ENCODE peak calls at places on chromosomes 6 and 20, in six cellular contexts. I is IMR-90, D is H1, G is neuronal stem cell, Y is H9, H is mesendoderm. S is an unnamed sample.

GRCh38 chr6:100999034-100999597 is 118.0 kb upstream of the ASCC3 start:
- DNase-seq in I (no peak), D (no peak), G (no peak), Y (no peak), H (peak; percentile 2), S (peak; percentile 10)

GRCh38 chr6:39445667-39446066 is 123.2 kb upstream of the KCNK16 start:
- DNase-seq in I (no peak), D (no peak), G (no peak), Y (no peak), H (no peak), S (no peak)

GRCh38 chr20:6524305-6524704 is 243.2 kb upstream of the BMP2 start:
- DNase-seq in I (no peak), D (no peak), G (no peak), Y (no peak), H (no peak), S (no peak)

GRCh38 chr6:52285174-52286068 is 879 bp upstream of the MCM3 start:
- DNase-seq in I (peak; percentile 17), D (no peak), G (no peak), Y (no peak), H (no peak), S (no peak)

GRCh38 chr6:32668226-32668747 is 1.8 kb upstream of the HLA-DQB1 start:
- DNase-seq in I (peak; percentile 19), D (no peak), G (no peak), Y (peak; percentile 54), H (peak; percentile 10), S (peak; percentile 37)

GRCh38 chr6:79911992-79912391 is 35.4 kb downstream of the ELOVL4 start:
- DNase-seq in I (no peak), D (no peak), G (no peak), Y (no peak), H (no peak), S (no peak)

GRCh38 chr6:11222385-11223277 is 9.8 kb downstream of the NEDD9 start:
- DNase-seq in I (no peak), D (no peak), G (no peak), Y (no peak), H (no peak), S (no peak)

GRCh38 chr6:108115598-108116058 is 41.1 kb upstream of the OSTM1 start:
- DNase-seq in I (peak; percentile 11), D (no peak), G (peak; percentile 39), Y (peak; percentile 69), H (peak; percentile 63), S (peak; percentile 49)

GRCh38 chr20:11101243-11101642 is 427.4 kb upstream of the JAG1 start:
- DNase-seq in I (peak; percentile 67), D (no peak), G (no peak), Y (no peak), H (no peak), S (no peak)

GRCh38 chr20:34824026-34824860 is 1.2 kb downstream of the NCOA6 start:
- DNase-seq in I (peak; percentile 24), D (peak; percentile 15), G (peak; percentile 23), Y (peak; percentile 80), H (peak; percentile 88), S (peak; percentile 80)

GRCh38 chr6:27892596-27893058 is 19.6 kb downstream of the OR2B2 start:
- DNase-seq in I (peak; percentile 27), D (no peak), G (no peak), Y (no peak), H (no peak), S (no peak)

GRCh38 chr6:52712136-52712535 is 41.2 kb downstream of the TMEM14A start:
- DNase-seq in I (peak; percentile 11), D (no peak), G (no peak), Y (no peak), H (no peak), S (no peak)

GRCh38 chr20:14470231-14470894 is 133.0 kb upstream of the FLRT3 start:
- DNase-seq in I (no peak), D (no peak), G (no peak), Y (no peak), H (no peak), S (no peak)

GRCh38 chr6:37519461-37519860 is 19.8 kb upstream of the CCDC167 start:
- DNase-seq in I (no peak), D (no peak), G (no peak), Y (no peak), H (no peak), S (no peak)

GRCh38 chr20:41336711-41337492 is 3.7 kb upstream of the LPIN3 start:
- DNase-seq in I (no peak), D (no peak), G (no peak), Y (no peak), H (no peak), S (no peak)

GRCh38 chr20:41344477-41344876 is 3.9 kb downstream of the LPIN3 start:
- DNase-seq in I (no peak), D (no peak), G (no peak), Y (no peak), H (no peak), S (peak; percentile 54)

GRCh38 chr20:41339957-41340326 is 679 bp upstream of the LPIN3 start:
- DNase-seq in I (peak; percentile 45), D (peak; percentile 88), G (peak; percentile 79), Y (peak; percentile 97), H (peak; percentile 89), S (peak; percentile 98)

GRCh38 chr20:41342474-41343464 is 2.1 kb downstream of the LPIN3 start:
- DNase-seq in I (no peak), D (no peak), G (no peak), Y (no peak), H (no peak), S (no peak)

DNA sequence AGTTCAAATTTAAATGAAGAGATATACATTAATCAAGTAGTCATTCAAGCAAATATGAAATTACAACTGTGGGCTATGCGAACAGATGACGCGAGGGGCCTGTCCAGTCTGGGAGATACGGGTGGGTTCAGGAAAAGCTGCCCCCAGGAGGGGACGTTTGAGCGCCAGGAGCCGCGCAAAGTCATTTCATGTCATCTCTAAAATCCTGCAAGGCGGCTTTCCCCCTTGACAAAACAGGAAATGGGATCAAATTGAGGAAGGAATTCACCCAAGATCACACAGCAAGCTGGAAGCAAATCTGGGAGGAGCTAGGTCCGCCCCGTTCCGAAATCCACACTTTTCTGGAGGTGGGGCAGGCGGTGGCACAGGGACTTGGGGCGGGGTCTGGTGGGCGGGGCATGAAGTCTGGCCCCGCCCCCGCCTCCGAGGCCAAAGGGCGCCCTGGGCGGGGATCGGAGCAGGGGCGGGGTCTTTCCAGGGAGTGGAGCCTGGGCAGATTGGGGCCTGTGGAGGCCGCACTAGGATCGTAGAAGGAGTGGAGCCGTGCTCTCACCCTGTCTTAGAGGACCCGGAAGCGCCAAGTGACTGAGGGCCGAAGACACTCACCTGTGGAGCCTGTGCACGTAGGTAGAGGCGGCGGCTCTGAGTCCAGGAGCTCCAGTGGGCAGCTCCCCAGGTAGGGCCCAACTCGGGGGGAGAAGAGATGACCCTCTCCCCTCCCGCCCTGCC is at the start of gene LPIN3:
- DNase-seq in I (peak; percentile 63), D (peak; percentile 81), G (peak; percentile 91), Y (peak; percentile 96), H (peak; percentile 97), S (peak; percentile 95)
- H3K18ac ChIP-seq in I (peak within 1 kb of the TSS; percentile 17), D (peak within 1 kb of the TSS; percentile 66), G (peak within 1 kb of the TSS; percentile 86), Y (no peak within 1 kb of the TSS), H (peak within 1 kb of the TSS; percentile 17), S (peak within 1 kb of the TSS; percentile 66)

GRCh38 chr6:43115365-43115764 is 39.3 kb downstream of the PTK7 start:
- DNase-seq in I (no peak), D (no peak), G (no peak), Y (no peak), H (peak; percentile 56), S (peak; percentile 54)

GRCh38 chr6:43119456-43119855 is 43.3 kb downstream of the PTK7 start:
- DNase-seq in I (no peak), D (no peak), G (no peak), Y (no peak), H (no peak), S (no peak)

GRCh38 chr6:43113431-43114260 is 37.5 kb downstream of the PTK7 start:
- DNase-seq in I (no peak), D (no peak), G (no peak), Y (no peak), H (peak; percentile 40), S (no peak)
- H3K18ac ChIP-seq in I (peak overlapping the region; percentile 89), D (peak overlapping the region; percentile 89), G (no peak overlapping the region), Y (peak overlapping the region; percentile 56), H (peak overlapping the region; percentile 83), S (peak overlapping the region; percentile 89)

DNA sequence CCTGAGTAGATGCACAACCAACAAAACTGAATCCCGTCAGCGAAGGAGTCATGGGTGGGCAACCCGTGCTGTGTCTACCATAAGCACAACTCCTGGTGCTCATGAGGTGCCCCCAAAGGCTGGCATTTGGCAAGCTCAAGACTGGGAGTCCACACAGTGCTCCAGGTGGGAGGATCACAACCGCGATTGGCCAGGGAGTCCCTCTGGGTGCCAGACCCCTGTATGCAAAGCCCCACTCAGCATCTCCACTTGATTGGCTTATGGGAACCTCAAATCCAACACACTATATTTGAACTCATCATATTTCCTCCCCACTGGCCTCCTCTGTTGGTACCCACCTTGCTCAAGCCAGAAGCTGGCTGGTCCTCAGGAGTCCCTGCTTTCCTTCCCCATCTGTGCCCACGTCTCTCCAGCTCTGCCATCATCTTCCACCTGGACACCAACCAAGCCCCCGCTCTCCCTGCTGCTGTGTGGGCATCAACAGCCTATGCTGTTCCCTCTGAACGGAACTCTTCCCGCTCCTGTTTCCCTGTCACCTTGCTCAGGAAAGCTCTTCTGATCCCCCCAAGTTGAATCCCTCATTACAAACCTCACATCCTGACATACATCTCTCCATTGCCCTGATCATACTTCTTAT is 142.3 kb upstream of the PTPN1 start:
- DNase-seq in I (no peak), D (no peak), G (no peak), Y (no peak), H (no peak), S (no peak)
- H3K18ac ChIP-seq in I (no peak overlapping the region), D (no peak overlapping the region), G (no peak overlapping the region), Y (no peak overlapping the region), H (no peak overlapping the region), S (no peak overlapping the region)

GRCh38 chr6:166552600-166552999 is 33.9 kb downstream of the RAMACL start:
- DNase-seq in I (no peak), D (no peak), G (no peak), Y (no peak), H (no peak), S (no peak)

GRCh38 chr6:166555066-166555465 is 31.4 kb downstream of the RAMACL start:
- DNase-seq in I (no peak), D (no peak), G (no peak), Y (no peak), H (no peak), S (no peak)

GRCh38 chr6:166553563-166554271 is 32.8 kb downstream of the RAMACL start:
- DNase-seq in I (peak; percentile 94), D (no peak), G (no peak), Y (no peak), H (no peak), S (no peak)

GRCh38 chr6:166556336-166556735 is 30.1 kb downstream of the RAMACL start:
- DNase-seq in I (peak; percentile 28), D (no peak), G (no peak), Y (no peak), H (no peak), S (no peak)

DNA sequence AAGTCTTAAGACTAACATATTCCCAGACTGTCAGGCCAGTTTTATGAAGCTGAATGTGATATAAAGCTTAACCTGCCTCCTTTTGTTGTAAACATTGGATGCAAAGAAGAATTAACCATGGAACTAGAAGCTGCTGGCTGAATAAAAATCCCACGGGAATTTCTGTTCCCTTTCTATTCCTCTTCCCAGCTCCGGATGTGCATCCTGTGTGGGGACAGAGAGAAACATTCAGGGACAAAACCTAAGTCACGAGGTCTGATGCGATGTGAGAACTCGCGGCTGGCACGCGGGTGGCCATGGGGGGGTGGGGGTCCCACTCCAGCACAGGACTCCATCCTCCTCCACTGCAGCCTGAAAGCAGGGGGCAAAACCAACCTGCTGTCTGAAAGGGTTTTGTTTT is 32.2 kb downstream of the RAMACL start:
- DNase-seq in I (peak; percentile 59), D (no peak), G (no peak), Y (no peak), H (no peak), S (no peak)
- H3K18ac ChIP-seq in I (no peak overlapping the region), D (no peak overlapping the region), G (no peak overlapping the region), Y (no peak overlapping the region), H (no peak overlapping the region), S (no peak overlapping the region)

S was measured in trophoblast cell.